ENCODE peak calls at places on chromosome 22, in nine cellular contexts. Q, I, W, D, L, M, E, R and V are unnamed samples.

GRCh38 chr22:39098026-39098425 is 982 bp downstream of the APOBEC3H start:
- DNase-seq in M (peak), Q (no peak), D (no peak), W (peak), R (no peak), E (no peak), L (no peak), I (no peak), V (no peak)

GRCh38 chr22:43820671-43821305 is 8.7 kb upstream of the EFCAB6 start:
- DNase-seq in M (no peak), W (no peak), I (peak), D (peak), Q (no peak), E (no peak), L (no peak), R (no peak), V (no peak)

GRCh38 chr22:46477967-46478635 is 59.3 kb downstream of the CELSR1 start:
- DNase-seq in I (no peak), M (no peak), E (no peak), W (no peak), R (no peak), Q (no peak), L (no peak), D (no peak), V (no peak)

GRCh38 chr22:42855211-42855610 is 1.9 kb downstream of the ARFGAP3 start:
- DNase-seq in Q (no peak), R (no peak), L (no peak), E (no peak), M (no peak), W (no peak), I (no peak), D (no peak), V (no peak)

GRCh38 chr22:46972901-46973831 is 210.7 kb downstream of the TBC1D22A start:
- DNase-seq in D (no peak), I (no peak), Q (no peak), R (no peak), W (peak), L (no peak), E (no peak), M (no peak), V (no peak)

GRCh38 chr22:21816787-21817496 is 50.5 kb downstream of the MAPK1 start:
- DNase-seq in W (no peak), D (no peak), L (peak), I (no peak), E (peak), R (peak), Q (peak), M (peak), V (no peak)

GRCh38 chr22:42697542-42698013 is 23.1 kb downstream of the A4GALT start:
- DNase-seq in D (peak), I (peak), Q (no peak), W (peak), E (peak), R (peak), L (peak), M (peak), V (no peak)

GRCh38 chr22:49577168-49578060 is 250.3 kb downstream of the BRD1 start:
- DNase-seq in Q (no peak), M (no peak), E (no peak), L (no peak), D (no peak), R (no peak), W (peak), I (peak), V (no peak)

DNA sequence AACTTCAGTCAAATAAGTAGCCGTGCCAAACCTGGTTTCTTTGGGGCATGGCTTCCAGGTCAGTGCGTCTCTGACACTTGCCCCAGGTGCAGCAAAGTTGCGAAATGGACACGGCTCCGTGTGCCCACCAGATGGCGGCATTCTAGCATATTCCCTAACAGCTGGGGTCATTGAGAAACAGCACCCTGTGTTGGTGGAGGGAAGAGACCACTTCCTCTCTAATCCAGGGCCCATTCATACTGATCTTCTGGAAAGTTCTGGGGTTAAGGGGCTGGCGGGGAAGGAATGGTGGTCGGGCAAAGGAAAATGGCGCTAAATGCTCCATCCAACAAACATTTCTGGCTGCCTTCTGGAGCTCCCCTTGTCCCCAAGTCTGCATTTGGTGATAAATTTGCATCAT is 141.2 kb upstream of the TIMP3 start:
- DNase-seq in R (peak), W (peak), D (peak), Q (no peak), M (peak), E (peak), I (no peak), L (peak), V (peak)
- TF ChIP-seq CTCF in R (peak), W (peak), D (peak), Q (peak), M (peak), E (peak), I (peak), L (peak), V (peak)

GRCh38 chr22:45208993-45209838 is 31.5 kb downstream of the KIAA0930 start:
- DNase-seq in R (peak), I (peak), L (peak), E (peak), Q (no peak), W (peak), D (peak), M (peak), V (no peak)
- TF ChIP-seq CTCF in R (peak), I (peak), L (peak), E (peak), Q (peak), W (peak), D (peak), M (peak), V (peak)

GRCh38 chr22:50735739-50736030 is 2.3 kb upstream of the ACR start:
- DNase-seq in R (no peak), I (no peak), W (peak), E (no peak), M (no peak), D (no peak), L (no peak), Q (no peak), V (no peak)

GRCh38 chr22:50732681-50733080 is 5.3 kb upstream of the ACR start:
- DNase-seq in L (no peak), E (no peak), I (peak), M (no peak), R (no peak), D (no peak), Q (no peak), W (peak), V (no peak)

GRCh38 chr22:50733521-50734342 is 4.3 kb upstream of the ACR start:
- DNase-seq in L (no peak), Q (peak), W (peak), D (no peak), E (no peak), M (no peak), I (peak), R (peak), V (no peak)

GRCh38 chr22:50734343-50734771 is 3.6 kb upstream of the ACR start:
- DNase-seq in W (peak), I (peak), E (no peak), M (no peak), Q (no peak), R (no peak), L (no peak), D (no peak), V (no peak)

DNA sequence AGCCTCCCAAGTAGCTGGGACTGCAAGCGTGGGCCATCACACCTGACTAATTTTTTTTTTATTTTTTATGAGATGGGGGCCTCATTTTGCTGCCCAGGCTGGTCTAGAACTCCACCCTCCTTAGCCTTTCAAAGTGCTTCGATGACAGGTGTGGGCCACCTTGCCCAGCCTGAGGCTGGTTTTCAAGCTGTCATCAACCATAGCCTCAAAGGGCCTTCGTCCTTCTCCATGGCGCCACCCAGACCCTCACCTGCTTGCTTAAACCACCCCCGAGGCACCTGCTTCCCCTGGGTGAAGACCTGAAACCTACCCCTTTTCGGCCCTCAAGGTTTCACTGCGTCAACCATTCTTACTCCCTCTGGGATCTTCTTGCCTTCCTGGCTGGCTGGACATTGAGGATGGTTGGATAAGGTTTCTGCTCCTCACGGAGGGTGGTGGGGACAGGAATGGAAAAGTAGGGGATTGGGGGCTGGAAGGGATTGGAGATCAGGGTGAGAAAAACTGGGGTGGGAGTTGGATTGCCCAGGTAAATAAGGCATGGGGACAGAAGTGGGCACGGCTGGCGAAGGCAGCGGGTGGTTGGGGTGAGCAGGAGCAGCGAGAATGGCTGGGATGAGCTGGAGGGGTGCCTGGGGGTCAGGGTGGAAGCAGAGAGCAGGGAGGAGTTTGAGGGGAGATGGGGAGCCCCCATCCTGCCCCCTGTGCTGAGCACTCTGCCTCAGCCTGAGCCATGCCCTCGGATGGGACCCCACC is 2.8 kb upstream of the ACR start:
- DNase-seq in Q (no peak), L (no peak), E (no peak), R (no peak), M (no peak), D (no peak), I (peak), W (peak), V (no peak)
- TF ChIP-seq CTCF in Q (no peak), L (no peak), E (no peak), R (no peak), M (no peak), D (no peak), I (no peak), W (no peak), V (no peak)

DNA sequence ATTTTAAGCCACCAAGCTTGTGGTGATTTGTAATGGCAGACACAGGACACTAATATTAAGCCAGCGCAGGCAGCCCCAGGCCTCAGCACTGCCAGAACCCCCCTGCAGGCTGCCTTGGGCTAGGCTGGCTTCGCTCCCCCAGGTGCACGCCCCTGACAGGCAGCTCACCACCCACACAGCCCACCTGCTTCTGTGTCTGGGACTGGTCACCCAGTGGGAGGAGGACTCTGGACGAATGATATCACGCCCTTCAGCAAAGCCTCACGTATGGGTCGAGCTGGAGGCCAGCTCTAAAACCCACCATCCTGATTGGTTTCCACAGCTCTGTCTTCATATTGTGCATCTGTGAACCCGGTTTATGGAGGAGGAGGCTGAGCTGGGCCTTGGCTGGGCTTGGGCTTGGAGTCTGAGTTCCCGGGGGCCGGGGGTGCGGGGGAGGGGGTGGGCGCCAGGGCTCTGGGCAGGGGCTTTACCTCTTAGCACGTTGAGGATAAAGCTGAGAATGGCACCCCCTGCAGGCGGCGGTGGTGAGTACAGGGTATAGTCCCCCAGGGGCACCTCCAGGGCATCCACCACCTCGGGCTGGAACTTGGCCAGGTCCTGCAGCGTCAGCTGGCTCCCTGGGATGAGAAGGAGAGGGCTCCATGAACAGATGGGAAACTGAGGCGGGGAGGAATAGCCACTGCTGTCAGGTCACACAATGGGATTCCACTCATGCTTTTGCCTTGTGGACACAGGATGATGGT is 13.8 kb downstream of the GGT5 start:
- DNase-seq in R (no peak), L (no peak), E (no peak), I (no peak), Q (no peak), D (peak), W (peak), M (no peak), V (no peak)
- TF ChIP-seq CTCF in R (peak), L (peak), E (no peak), I (peak), Q (no peak), D (peak), W (no peak), M (peak), V (peak)

GRCh38 chr22:29475550-29475949 is 4.5 kb upstream of the NEFH start:
- DNase-seq in E (no peak), M (no peak), L (no peak), Q (no peak), I (no peak), D (no peak), W (no peak), R (no peak), V (no peak)
- TF ChIP-seq CTCF in E (no peak), M (no peak), L (no peak), Q (no peak), I (no peak), D (no peak), W (no peak), R (no peak), V (no peak)

GRCh38 chr22:35411112-35411511 is 11.2 kb downstream of the MCM5 start:
- DNase-seq in E (no peak), Q (no peak), W (no peak), M (no peak), D (no peak), I (no peak), R (no peak), L (no peak), V (no peak)
- TF ChIP-seq CTCF in E (no peak), Q (no peak), W (no peak), M (no peak), D (no peak), I (no peak), R (no peak), L (no peak), V (no peak)

GRCh38 chr22:27331526-27332281 is 469.9 kb downstream of the MN1 start:
- DNase-seq in I (peak), D (peak), R (peak), E (no peak), M (peak), W (peak), L (no peak), Q (peak), V (no peak)
- TF ChIP-seq CTCF in I (peak), D (peak), R (peak), E (no peak), M (no peak), W (peak), L (peak), Q (peak), V (peak)

GRCh38 chr22:19114984-19115552 is 7.1 kb downstream of the DGCR2 start:
- DNase-seq in L (no peak), I (no peak), R (no peak), Q (no peak), E (no peak), D (no peak), M (no peak), W (no peak), V (no peak)

GRCh38 chr22:19118601-19118880 is 3.7 kb downstream of the DGCR2 start:
- DNase-seq in M (no peak), D (no peak), I (no peak), W (no peak), R (no peak), E (no peak), Q (no peak), L (no peak), V (no peak)

GRCh38 chr22:19113429-19113828 is 8.8 kb downstream of the DGCR2 start:
- DNase-seq in R (no peak), E (no peak), L (no peak), Q (no peak), D (no peak), I (no peak), W (no peak), M (no peak), V (no peak)

GRCh38 chr22:19117111-19117512 is 5.1 kb downstream of the DGCR2 start:
- DNase-seq in R (no peak), L (no peak), Q (no peak), E (no peak), D (no peak), M (no peak), I (no peak), W (no peak), V (no peak)

DNA sequence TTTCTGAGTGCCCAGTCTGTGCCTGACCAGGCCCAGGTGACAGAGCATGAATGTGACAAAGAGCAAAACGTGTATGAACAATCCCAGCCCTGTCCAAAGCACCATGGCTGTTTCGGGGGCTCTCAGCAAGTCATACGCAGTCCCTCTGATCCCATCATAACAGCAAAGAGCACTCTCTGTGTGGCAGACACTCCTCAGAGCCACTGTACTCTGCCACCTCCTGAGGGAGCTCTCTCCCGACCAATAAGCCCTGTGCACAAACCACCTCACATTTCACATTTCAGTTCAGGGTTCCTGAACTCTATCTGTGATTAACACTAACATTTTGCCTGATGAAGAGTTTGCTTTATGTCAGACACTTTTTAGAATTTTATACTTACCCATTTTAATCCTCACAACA is 6.6 kb downstream of the DGCR2 start:
- DNase-seq in M (no peak), Q (no peak), E (no peak), I (no peak), D (no peak), W (no peak), R (no peak), L (no peak), V (no peak)
- TF ChIP-seq CTCF in M (no peak), Q (no peak), E (no peak), I (no peak), D (no peak), W (no peak), R (peak), L (peak), V (no peak)